ENCODE peak calls at places on chromosomes 11 and 22, in four cellular contexts. V is HAP-1, P is endothelial cell, N is fibroblast of mammary gland. T is an unnamed sample.

GRCh38 chr22:30285846-30286200 is 3.5 kb downstream of the CASTOR1 start:
- DNase-seq in V (no peak), P (no peak), N (no peak), T (no peak)

GRCh38 chr11:105968021-105968697 is 53.9 kb downstream of the MSANTD4 start:
- DNase-seq in V (no peak), P (no peak), N (peak), T (no peak)

GRCh38 chr11:43359432-43359818 is 705 bp downstream of the TTC17 start:
- DNase-seq in V (peak), P (peak), N (peak), T (peak)

GRCh38 chr11:66849501-66850234 is 6.4 kb downstream of the RCE1 start:
- DNase-seq in V (no peak), P (no peak), N (no peak), T (no peak)

GRCh38 chr22:30649430-30650007 is 13.9 kb downstream of the SLC35E4 start:
- DNase-seq in V (no peak), P (no peak), N (peak), T (peak)

GRCh38 chr11:95565692-95566091 is 223.9 kb downstream of the FAM76B start:
- DNase-seq in V (peak), P (no peak), N (no peak), T (no peak)

GRCh38 chr11:29328961-29329441 is 687.8 kb downstream of the KCNA4 start:
- DNase-seq in V (peak), P (peak), N (peak), T (no peak)

GRCh38 chr22:37740455-37741311 is 43.8 kb downstream of the TRIOBP start:
- DNase-seq in V (no peak), P (no peak), N (no peak), T (no peak)

GRCh38 chr11:65593518-65594414 is 1.8 kb downstream of the KCNK7 start:
- DNase-seq in V (no peak), P (peak), N (no peak), T (peak)

GRCh38 chr11:90344546-90344945 is 121.7 kb upstream of the CHORDC1 start:
- DNase-seq in V (no peak), P (no peak), N (no peak), T (no peak)

GRCh38 chr11:112227471-112227870 is 1.2 kb downstream of the PTS start:
- DNase-seq in V (no peak), P (no peak), N (peak), T (no peak)

GRCh38 chr11:65524747-65525658 is at the start of gene SCYL1:
- DNase-seq in V (peak), P (peak), N (peak), T (peak)

GRCh38 chr11:62854013-62854824 is 14.8 kb upstream of the WDR74 start:
- DNase-seq in V (no peak), P (no peak), N (no peak), T (peak)

GRCh38 chr22:41094036-41094435 is 1.6 kb downstream of the EP300 start:
- DNase-seq in V (peak), P (no peak), N (peak), T (peak)

GRCh38 chr11:95849087-95849825 is 59.0 kb downstream of the CEP57 start:
- DNase-seq in V (peak), P (peak), N (peak), T (peak)

GRCh38 chr22:23772315-23773246 is at the start of gene MMP11:
- DNase-seq in V (peak), P (peak), N (no peak), T (peak)

GRCh38 chr11:114348200-114349191 is 51.8 kb downstream of the C11orf71 start:
- DNase-seq in V (peak), P (peak), N (peak), T (peak)